ENCODE peak calls at places on chromosome 6, in seven cellular contexts. C is T-helper 1 cell; Z is fibroblast of pulmonary artery; Y is tibial nerve; S is Right ventricle myocardium superior; X is naive thymus-derived CD8-positive, alpha-beta T cell; W is activated CD4-positive, alpha-beta T cell treated with anti-CD3 and anti-CD28 coated beads, Interleukin-2, amount 10 ng/mL, durations not matched to agents 7 days and 5 days. D is an unnamed sample.

GRCh38 chr6:113361014-113361645 is 496.0 kb upstream of the MARCKS start:
- DNase-seq in W (no peak), Y (no peak), X (no peak), Z (peak), C (no peak), S (no peak), D (no peak)

GRCh38 chr6:28544211-28544610 is 18.5 kb downstream of the GPX5 start:
- DNase-seq in C (no peak), W (no peak), S (no peak), Y (no peak), Z (no peak), X (no peak), D (no peak)

GRCh38 chr6:48542191-48542590 is 431.2 kb upstream of the PTCHD4 start:
- DNase-seq in W (no peak), X (no peak), S (no peak), C (no peak), Y (no peak), Z (no peak), D (no peak)

GRCh38 chr6:167141667-167142432 is 15.9 kb downstream of the GPR31 start:
- DNase-seq in S (peak), Z (peak), Y (peak), X (peak), C (peak), W (peak), D (peak)

GRCh38 chr6:112780498-112781096 is 433.5 kb downstream of the RFPL4B start:
- DNase-seq in Y (peak), C (no peak), X (no peak), S (peak), W (peak), Z (peak), D (peak)

GRCh38 chr6:8301502-8301901 is 133.8 kb downstream of the SLC35B3 start:
- DNase-seq in Y (no peak), X (no peak), S (no peak), W (no peak), Z (no peak), C (no peak), D (no peak)

GRCh38 chr6:163438940-163439335 is 24.4 kb downstream of the QKI start:
- DNase-seq in Z (no peak), X (no peak), W (no peak), Y (peak), S (peak), C (peak), D (peak)

GRCh38 chr6:47407295-47408281 is 70.0 kb upstream of the CD2AP start:
- DNase-seq in X (no peak), S (no peak), Y (no peak), W (no peak), C (no peak), Z (peak), D (no peak)

GRCh38 chr6:136534268-136534667 is 16.0 kb downstream of the MAP7 start:
- DNase-seq in C (no peak), S (no peak), W (no peak), Z (no peak), X (no peak), Y (no peak), D (no peak)